ENCODE peak calls at places on chromosomes 1 and 21, in ten cellular contexts. K is A549, N is brain microvascular endothelial cell, V is cardiac muscle cell, D is AG04450, A is PC-9, Y is cardiac fibroblast, O is HFFc6, P is MCF 10A, T is AG10803. E is an unnamed sample.

GRCh38 chr1:205604825-205605544 is 26.8 kb downstream of the ELK4 start:
- DNase-seq in D (no peak), N (no peak), T (peak), A (no peak), V (no peak), O (no peak), P (no peak), Y (no peak), K (no peak), E (no peak)

GRCh38 chr21:43262427-43262826 is 93.6 kb downstream of the CRYAA start:
- DNase-seq in Y (peak), T (peak), A (peak), K (no peak), N (no peak), P (no peak), V (no peak), D (no peak), O (no peak), E (no peak)

GRCh38 chr21:39601194-39601940 is 11.4 kb upstream of the B3GALT5 start:
- DNase-seq in P (no peak), K (no peak), A (no peak), T (no peak), O (no peak), N (no peak), V (no peak), D (no peak), Y (no peak), E (no peak)

GRCh38 chr1:53947172-53947835 is 1.2 kb downstream of the LRRC42 start:
- DNase-seq in V (no peak), A (no peak), P (no peak), K (no peak), Y (no peak), O (no peak), T (peak), N (no peak), D (no peak), E (no peak)

GRCh38 chr1:212205843-212206242 is 79.4 kb upstream of the PPP2R5A start:
- DNase-seq in Y (peak), K (no peak), N (no peak), T (peak), A (no peak), O (no peak), D (no peak), P (peak), V (peak), E (no peak)

GRCh38 chr1:10196991-10197390 is 13.4 kb upstream of the KIF1B start:
- DNase-seq in V (peak), A (no peak), D (peak), K (no peak), T (peak), Y (peak), O (no peak), N (no peak), P (no peak), E (no peak)

GRCh38 chr1:9811239-9811966 is 12.4 kb downstream of the CLSTN1 start:
- DNase-seq in Y (no peak), V (no peak), T (no peak), K (no peak), O (no peak), N (no peak), D (no peak), P (no peak), A (no peak), E (no peak)

GRCh38 chr1:119554188-119554587 is 47.2 kb downstream of the HSD3B1 start:
- DNase-seq in A (peak), O (peak), D (peak), T (peak), V (peak), K (no peak), N (peak), Y (peak), P (peak), E (no peak)

GRCh38 chr1:91752324-91752723 is 133.6 kb downstream of the TGFBR3 start:
- DNase-seq in D (no peak), P (no peak), N (no peak), O (no peak), K (no peak), A (no peak), T (no peak), Y (no peak), V (no peak), E (no peak)

GRCh38 chr1:17167041-17167782 is 37.7 kb upstream of the PADI1 start:
- DNase-seq in A (no peak), Y (peak), O (no peak), K (peak), V (no peak), N (no peak), P (no peak), T (peak), D (no peak), E (no peak)

GRCh38 chr1:31623365-31623764 is 5.9 kb downstream of the HCRTR1 start:
- DNase-seq in O (no peak), N (no peak), K (no peak), A (no peak), V (no peak), D (no peak), Y (no peak), T (no peak), P (no peak), E (no peak)

GRCh38 chr1:207393610-207394009 is 60.5 kb upstream of the CR2 start:
- DNase-seq in P (peak), T (peak), D (peak), K (peak), A (peak), O (peak), Y (peak), N (peak), V (peak), E (peak)

GRCh38 chr1:8182034-8182761 is 135.7 kb upstream of the SLC45A1 start:
- DNase-seq in O (peak), Y (peak), K (peak), P (peak), T (peak), A (peak), N (peak), V (peak), D (no peak), E (no peak)

GRCh38 chr1:232319106-232319505 is 310.8 kb downstream of the SIPA1L2 start:
- DNase-seq in N (no peak), P (peak), T (no peak), A (no peak), D (no peak), K (no peak), V (no peak), O (no peak), Y (no peak), E (peak)

GRCh38 chr21:14864211-14865021 is 200.4 kb downstream of the NRIP1 start:
- DNase-seq in Y (peak), N (peak), V (peak), D (peak), A (no peak), T (peak), O (peak), P (peak), K (peak), E (no peak)

GRCh38 chr1:218299416-218299815 is 14.3 kb downstream of the RRP15 start:
- DNase-seq in A (peak), N (peak), V (peak), Y (peak), P (peak), T (peak), O (peak), K (peak), D (peak), E (no peak)
- TF ChIP-seq CTCF in A (peak), N (peak), V (peak), Y (peak), P (peak), T (peak), O (peak), K (peak), D (peak), E (peak)

DNA sequence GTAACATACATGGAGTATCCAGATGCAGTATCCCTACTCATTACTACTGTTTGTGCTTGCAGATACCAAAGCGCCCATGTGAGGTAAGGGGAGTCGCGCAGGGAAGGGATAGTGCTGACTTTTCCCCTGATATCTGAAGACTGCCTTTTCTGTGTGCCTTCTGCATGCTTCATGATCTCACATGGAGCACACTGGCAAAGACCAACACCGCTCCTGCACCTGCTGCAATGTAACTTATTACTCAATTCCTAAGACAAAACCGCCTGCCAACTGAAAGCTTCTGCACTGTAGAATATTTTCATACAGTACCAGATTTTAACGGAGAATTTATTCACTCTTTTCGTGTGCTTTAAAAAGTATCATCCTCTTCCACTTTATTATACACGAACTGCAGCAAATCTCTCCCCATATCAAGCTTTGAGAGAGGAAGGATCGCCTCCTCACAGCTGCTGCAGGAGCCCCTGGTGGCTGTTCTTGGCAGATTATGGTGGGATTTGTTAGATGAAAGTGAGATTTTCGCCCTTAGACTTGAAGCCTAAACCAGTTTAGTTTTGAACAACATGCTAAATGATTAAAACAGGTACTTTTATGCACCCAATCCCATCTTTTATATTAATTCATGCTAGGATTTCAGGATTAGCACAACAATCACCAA is 99.1 kb downstream of the PTPN14 start:
- DNase-seq in N (no peak), V (no peak), D (no peak), O (no peak), Y (no peak), T (no peak), P (no peak), K (no peak), A (no peak), E (no peak)
- TF ChIP-seq CTCF in N (peak), V (no peak), D (peak), O (peak), Y (peak), T (peak), P (no peak), K (no peak), A (no peak), E (peak)

DNA sequence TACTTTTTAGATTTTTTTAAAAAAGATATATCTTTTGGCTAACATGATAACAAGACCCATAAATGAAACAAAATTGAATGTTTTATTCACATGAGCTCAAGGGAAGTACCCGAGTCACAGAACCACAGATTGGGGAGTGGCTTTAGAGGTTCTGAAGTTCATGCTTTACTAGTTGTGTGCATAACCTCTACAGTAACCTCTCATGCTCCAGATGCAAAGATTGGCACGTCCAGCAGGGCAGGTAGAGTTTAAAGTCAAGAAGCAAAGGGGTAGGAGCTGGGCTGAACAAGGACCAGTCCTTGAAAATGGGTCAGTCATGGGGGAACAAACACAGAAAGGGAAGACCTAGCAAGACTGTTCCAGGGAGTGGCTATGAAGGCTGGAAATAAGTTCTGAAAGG is 109.6 kb downstream of the RNF220 start:
- DNase-seq in K (no peak), A (no peak), V (no peak), D (no peak), T (no peak), P (no peak), O (no peak), N (no peak), Y (no peak), E (no peak)
- TF ChIP-seq CTCF in K (no peak), A (no peak), V (no peak), D (no peak), T (no peak), P (no peak), O (no peak), N (no peak), Y (no peak), E (no peak)

GRCh38 chr1:110339427-110340206 is 440 bp downstream of the RBM15 start:
- DNase-seq in A (peak), N (peak), K (peak), V (peak), D (peak), O (peak), Y (peak), P (peak), T (peak), E (no peak)
- TF ChIP-seq CTCF in A (peak), N (peak), K (no peak), V (peak), D (peak), O (peak), Y (peak), P (peak), T (peak), E (no peak)

DNA sequence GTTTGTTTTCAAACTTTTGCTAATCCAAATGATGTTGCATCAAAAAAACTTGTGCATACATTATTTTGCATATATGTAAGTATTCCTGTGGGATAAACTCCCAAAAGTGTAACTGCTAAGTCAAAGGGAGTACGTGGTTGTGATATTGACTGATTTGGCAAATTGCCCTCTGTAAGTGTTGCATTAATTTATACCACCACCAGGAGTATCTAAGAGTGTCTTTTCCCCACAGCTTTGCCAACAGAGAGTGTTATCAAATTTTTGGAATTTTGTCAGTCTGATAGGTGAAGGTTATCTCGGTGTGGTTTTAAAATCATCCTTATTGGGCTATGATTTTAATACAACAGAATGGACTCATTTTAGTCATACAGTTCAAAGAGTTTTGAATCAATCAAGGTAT is 30.1 kb upstream of the PARP1 start:
- DNase-seq in A (no peak), Y (peak), O (peak), N (no peak), D (no peak), K (peak), T (no peak), P (peak), V (peak), E (no peak)
- TF ChIP-seq CTCF in A (peak), Y (peak), O (peak), N (no peak), D (no peak), K (no peak), T (peak), P (peak), V (peak), E (peak)

GRCh38 chr1:24152631-24153494 is 9.9 kb upstream of the IL22RA1 start:
- DNase-seq in Y (no peak), T (no peak), A (no peak), K (no peak), V (no peak), P (no peak), D (no peak), O (no peak), N (no peak), E (no peak)

GRCh38 chr1:24154215-24154614 is 11.3 kb upstream of the IL22RA1 start:
- DNase-seq in T (no peak), D (no peak), K (no peak), N (no peak), A (no peak), O (no peak), V (no peak), Y (no peak), P (no peak), E (no peak)

GRCh38 chr1:24157921-24158481 is 15.1 kb upstream of the IL22RA1 start:
- DNase-seq in P (peak), T (peak), K (peak), V (peak), N (no peak), D (no peak), O (peak), Y (no peak), A (no peak), E (no peak)

GRCh38 chr1:24156542-24157260 is 13.8 kb upstream of the IL22RA1 start:
- DNase-seq in A (no peak), N (no peak), P (no peak), K (no peak), Y (no peak), O (no peak), T (no peak), D (no peak), V (no peak), E (no peak)

GRCh38 chr1:24155011-24155782 is 12.3 kb upstream of the IL22RA1 start:
- DNase-seq in D (no peak), N (no peak), P (peak), O (no peak), Y (no peak), T (no peak), V (no peak), A (no peak), K (peak), E (no peak)
- TF ChIP-seq CTCF in D (peak), N (peak), P (no peak), O (peak), Y (no peak), T (no peak), V (peak), A (no peak), K (no peak), E (peak)

DNA sequence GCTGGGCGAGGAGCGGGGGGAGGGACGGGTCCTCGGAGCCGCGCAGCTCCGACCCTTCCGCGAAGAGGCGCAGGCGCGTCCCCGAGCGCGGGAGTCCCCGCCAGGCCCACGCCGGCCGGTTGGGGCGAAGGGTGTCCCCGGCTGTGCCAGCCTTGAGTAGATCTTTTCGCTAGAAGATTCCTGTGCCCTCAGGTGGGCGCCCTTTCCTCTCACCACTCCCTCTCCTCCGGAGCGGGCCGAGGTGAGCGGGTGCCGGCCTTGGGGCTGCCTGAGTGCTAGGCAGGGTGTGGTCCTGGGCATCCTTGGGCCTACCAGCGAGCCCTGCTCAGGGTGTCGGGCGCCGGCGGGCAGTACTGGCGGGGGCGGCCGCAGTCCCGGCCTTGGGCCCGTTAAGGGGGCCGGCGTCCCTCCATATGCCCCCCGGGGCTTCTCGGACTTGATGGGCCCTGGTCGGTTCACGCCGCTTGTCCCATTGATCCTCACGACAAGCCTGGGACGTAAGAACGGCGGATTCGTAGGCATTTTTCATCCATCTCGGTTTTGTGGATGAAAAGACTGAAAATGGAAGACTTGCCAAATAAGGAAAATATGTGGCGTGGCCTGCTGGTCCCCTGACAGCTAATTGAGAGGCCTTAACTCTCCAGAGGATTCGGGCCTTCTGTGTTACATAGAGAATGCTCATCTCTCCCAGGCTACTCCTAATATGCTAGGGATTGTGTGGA is 712 bp downstream of the DEGS1 start:
- DNase-seq in V (peak), O (peak), P (peak), Y (peak), D (no peak), A (peak), K (peak), T (peak), N (peak), E (no peak)
- TF ChIP-seq CTCF in V (no peak), O (peak), P (no peak), Y (no peak), D (no peak), A (no peak), K (peak), T (no peak), N (no peak), E (peak)

E was measured in keratinocyte.